ENCODE peak calls at places on chromosome 6, in eight cellular contexts. D is T-helper 2 cell; C is psoas muscle; A is CD8-positive, alpha-beta T cell; M is ureter; G is OCI-LY7; P is retinal pigment epithelial cell; V is T-cell. R is an unnamed sample.

GRCh38 chr6:147088861-147089260 is 115.4 kb upstream of the STXBP5 start:
- DNase-seq in D (no peak), C (no peak), A (no peak), M (no peak), G (no peak), P (no peak), V (no peak), R (no peak)

GRCh38 chr6:106525111-106525884 is 104.0 kb downstream of the RTN4IP1 start:
- DNase-seq in D (no peak), C (no peak), A (no peak), M (no peak), G (peak; percentile 78), P (no peak), V (no peak), R (no peak)

GRCh38 chr6:46062312-46062711 is 46.7 kb upstream of the CLIC5 start:
- DNase-seq in D (no peak), C (no peak), A (no peak), M (no peak), G (no peak), P (no peak), V (no peak), R (no peak)

GRCh38 chr6:54267798-54268197 is 40.4 kb upstream of the TINAG start:
- DNase-seq in D (no peak), C (no peak), A (no peak), M (no peak), G (peak; percentile 26), P (no peak), V (no peak), R (no peak)

GRCh38 chr6:151071295-151071694 is 168.5 kb upstream of the AKAP12 start:
- DNase-seq in D (no peak), C (no peak), A (no peak), M (no peak), G (no peak), P (peak; percentile 73), V (no peak), R (no peak)

GRCh38 chr6:30169658-30170614 is 6.6 kb downstream of the TRIM15 start:
- DNase-seq in D (no peak), C (no peak), A (no peak), M (no peak), G (peak; percentile 53), P (no peak), V (no peak), R (peak; percentile 35)

GRCh38 chr6:78259935-78260334 is 607.1 kb downstream of the MEI4 start:
- DNase-seq in D (no peak), C (no peak), A (no peak), M (no peak), G (no peak), P (no peak), V (no peak), R (no peak)

GRCh38 chr6:37324131-37325033 is 29.4 kb upstream of the RNF8 start:
- DNase-seq in D (no peak), C (no peak), A (no peak), M (no peak), G (no peak), P (no peak), V (no peak), R (no peak)

GRCh38 chr6:1312193-1312443 is 220 bp downstream of the FOXQ1 start:
- DNase-seq in D (no peak), C (no peak), A (no peak), M (peak; percentile 57), G (no peak), P (no peak), V (no peak), R (no peak)

GRCh38 chr6:64074981-64075380 is 439.4 kb downstream of the PHF3 start:
- DNase-seq in D (no peak), C (no peak), A (no peak), M (no peak), G (no peak), P (no peak), V (no peak), R (no peak)

GRCh38 chr6:31663961-31664789 is 622 bp downstream of the GPANK1 start:
- DNase-seq in D (no peak), C (peak; percentile 72), A (no peak), M (no peak), G (peak; percentile 19), P (no peak), V (no peak), R (no peak)

GRCh38 chr6:46932941-46933340 is 11.2 kb upstream of the ADGRF5 start:
- DNase-seq in D (no peak), C (no peak), A (no peak), M (no peak), G (no peak), P (no peak), V (no peak), R (no peak)

GRCh38 chr6:38261626-38262025 is 378.1 kb downstream of the BTBD9 start:
- DNase-seq in D (no peak), C (no peak), A (no peak), M (no peak), G (no peak), P (no peak), V (no peak), R (no peak)

GRCh38 chr6:153625089-153625488 is 414.0 kb upstream of the OPRM1 start:
- DNase-seq in D (no peak), C (no peak), A (no peak), M (no peak), G (no peak), P (peak; percentile 51), V (no peak), R (no peak)

GRCh38 chr6:146026873-146027272 is 2.0 kb upstream of the GRM1 start:
- DNase-seq in D (no peak), C (no peak), A (no peak), M (no peak), G (no peak), P (no peak), V (no peak), R (no peak)

GRCh38 chr6:135295085-135295484 is 114.0 kb downstream of the MYB start:
- DNase-seq in D (no peak), C (no peak), A (no peak), M (no peak), G (no peak), P (no peak), V (no peak), R (no peak)

GRCh38 chr6:34463299-34463698 is 2.6 kb upstream of the PACSIN1 start:
- DNase-seq in D (no peak), C (no peak), A (no peak), M (no peak), G (no peak), P (no peak), V (no peak), R (no peak)

GRCh38 chr6:142378138-142378875 is 76.5 kb downstream of the ADGRG6 start:
- DNase-seq in D (no peak), C (no peak), A (no peak), M (no peak), G (no peak), P (peak; percentile 83), V (no peak), R (peak; percentile 47)

GRCh38 chr6:2464641-2465040 is 219.2 kb upstream of the GMDS start:
- DNase-seq in D (no peak), C (no peak), A (no peak), M (no peak), G (no peak), P (no peak), V (no peak), R (no peak)

GRCh38 chr6:146345582-146345981 is 198.1 kb upstream of the RAB32 start:
- DNase-seq in D (no peak), C (no peak), A (no peak), M (no peak), G (no peak), P (no peak), V (no peak), R (no peak)

GRCh38 chr6:142481466-142481865 is 179.7 kb downstream of the ADGRG6 start:
- DNase-seq in D (no peak), C (no peak), A (no peak), M (no peak), G (no peak), P (no peak), V (no peak), R (no peak)

GRCh38 chr6:98843274-98844243 is 9.2 kb downstream of the POU3F2 start:
- DNase-seq in D (no peak), C (no peak), A (no peak), M (no peak), G (no peak), P (no peak), V (no peak), R (peak; percentile 48)

GRCh38 chr6:51655517-51655916 is 431.9 kb downstream of the PKHD1 start:
- DNase-seq in D (no peak), C (no peak), A (no peak), M (no peak), G (no peak), P (no peak), V (no peak), R (no peak)

GRCh38 chr6:73653571-73654424 is at the start of gene SLC17A5:
- DNase-seq in D (peak; percentile 88), C (peak; percentile 95), A (peak; percentile 83), M (peak; percentile 96), G (peak; percentile 93), P (peak; percentile 73), V (peak; percentile 80), R (peak; percentile 95)

GRCh38 chr6:147578159-147578558 is 69.7 kb downstream of the SAMD5 start:
- DNase-seq in D (no peak), C (no peak), A (no peak), M (no peak), G (no peak), P (no peak), V (no peak), R (no peak)

GRCh38 chr6:19838442-19839236 is 1.5 kb downstream of the ID4 start:
- DNase-seq in D (no peak), C (peak; percentile 54), A (no peak), M (peak; percentile 56), G (peak; percentile 92), P (no peak), V (no peak), R (no peak)

GRCh38 chr6:7087066-7087465 is 20.7 kb upstream of the RREB1 start:
- DNase-seq in D (no peak), C (no peak), A (no peak), M (no peak), G (no peak), P (no peak), V (no peak), R (peak; percentile 40)

GRCh38 chr6:170110201-170111140 is 180.4 kb downstream of the DLL1 start:
- DNase-seq in D (no peak), C (peak; percentile 38), A (no peak), M (peak; percentile 40), G (no peak), P (no peak), V (no peak), R (no peak)

GRCh38 chr6:124927806-124928205 is 34.4 kb upstream of the RNF217 start:
- DNase-seq in D (no peak), C (no peak), A (no peak), M (no peak), G (no peak), P (no peak), V (no peak), R (no peak)

GRCh38 chr6:149967591-149967990 is 3.8 kb downstream of the ULBP1 start:
- DNase-seq in D (no peak), C (no peak), A (no peak), M (peak; percentile 27), G (no peak), P (no peak), V (no peak), R (no peak)

R was measured in pons.